ENCODE peak calls at places on chromosomes 12 and 14, in seven cellular contexts. A is naive thymus-derived CD8-positive, alpha-beta T cell; D is neuronal stem cell; P is GM12865; J is GM20000; E is left ventricle myocardium superior; M is T-helper 17 cell. K is an unnamed sample.

GRCh38 chr12:123364532-123365140 is at the start of gene SBNO1:
- DNase-seq in M (peak), A (peak), E (peak), J (peak), P (peak), D (peak), K (peak)

GRCh38 chr14:77902806-77903205 is 102.9 kb downstream of the ADCK1 start:
- DNase-seq in D (no peak), A (no peak), P (no peak), J (no peak), E (no peak), M (no peak), K (no peak)

GRCh38 chr12:114403690-114404450 is 2.1 kb downstream of the TBX5 start:
- DNase-seq in M (no peak), J (no peak), A (no peak), E (peak), D (peak), P (no peak), K (peak)

GRCh38 chr12:51450816-51451215 is 26.2 kb downstream of the SLC4A8 start:
- DNase-seq in P (no peak), J (no peak), A (no peak), E (no peak), M (no peak), D (no peak), K (no peak)

GRCh38 chr12:32922546-32923297 is 26.1 kb upstream of the PKP2 start:
- DNase-seq in M (no peak), P (no peak), E (no peak), J (no peak), A (no peak), D (no peak), K (no peak)

GRCh38 chr14:28676481-28676880 is 90.1 kb upstream of the FOXG1 start:
- DNase-seq in J (no peak), A (no peak), P (peak), E (no peak), M (no peak), D (no peak), K (no peak)

GRCh38 chr14:30656190-30656632 is 34.1 kb downstream of the SCFD1 start:
- DNase-seq in D (peak), E (no peak), M (no peak), J (peak), A (peak), P (peak), K (no peak)

GRCh38 chr12:114131824-114132223 is 165.7 kb upstream of the RBM19 start:
- DNase-seq in P (no peak), E (no peak), J (no peak), D (no peak), M (no peak), A (no peak), K (no peak)

GRCh38 chr14:39431416-39432178 is 636 bp downstream of the FBXO33 start:
- DNase-seq in M (peak), P (peak), A (peak), J (peak), D (peak), E (peak), K (peak)

GRCh38 chr12:106282457-106283097 is 20.0 kb upstream of the TCP11L2 start:
- DNase-seq in P (peak), D (peak), A (peak), M (peak), E (peak), J (peak), K (no peak)

GRCh38 chr12:67471810-67472209 is 176.7 kb upstream of the DYRK2 start:
- DNase-seq in J (no peak), E (peak), A (no peak), M (no peak), P (no peak), D (no peak), K (no peak)

GRCh38 chr14:58367296-58367695 is 28.4 kb upstream of the TOMM20L start:
- DNase-seq in P (no peak), M (no peak), D (no peak), A (no peak), J (no peak), E (no peak), K (no peak)